ENCODE peak calls at places on chromosomes 11 and 22, in four cellular contexts. P, D, E and V are unnamed samples.

GRCh38 chr11:5339771-5340322 is 3.5 kb downstream of the OR51B5 start:
- DNase-seq in E (no peak), D (no peak), P (no peak), V (no peak)

GRCh38 chr22:44408227-44409192 is 89.5 kb downstream of the RTL6 start:
- DNase-seq in D (no peak), P (no peak), E (no peak), V (no peak)

GRCh38 chr11:120633630-120634374 is 122.3 kb downstream of the GRIK4 start:
- DNase-seq in E (no peak), D (no peak), P (no peak), V (no peak)

GRCh38 chr11:68750197-68750987 is 928 bp downstream of the TESMIN start:
- DNase-seq in E (peak), P (no peak), D (no peak), V (no peak)

GRCh38 chr22:33597274-33597985 is 322.8 kb downstream of the LARGE1 start:
- DNase-seq in D (no peak), E (no peak), P (no peak), V (no peak)

GRCh38 chr22:38754247-38755154 is 1.3 kb downstream of the SUN2 start:
- DNase-seq in D (peak), E (peak), P (peak), V (no peak)

GRCh38 chr11:110833033-110833484 is 120.8 kb upstream of the ARHGAP20 start:
- DNase-seq in E (no peak), P (peak), D (peak), V (no peak)

GRCh38 chr22:35883028-35883620 is 145.5 kb downstream of the RBFOX2 start:
- DNase-seq in D (peak), E (no peak), P (no peak), V (no peak)

GRCh38 chr11:122601131-122602125 is 54.1 kb upstream of the UBASH3B start:
- DNase-seq in E (no peak), P (no peak), D (peak), V (peak)

GRCh38 chr11:83610996-83611395 is 324.8 kb upstream of the CCDC90B start:
- DNase-seq in P (no peak), D (no peak), E (no peak), V (no peak)

GRCh38 chr11:125728969-125729368 is 17.1 kb upstream of the PATE1 start:
- DNase-seq in E (no peak), P (no peak), D (no peak), V (no peak)

GRCh38 chr11:1782831-1783724 is 19.4 kb upstream of the CTSD start:
- DNase-seq in E (no peak), D (no peak), P (no peak), V (peak)

GRCh38 chr22:23393721-23394320 is 186.3 kb downstream of the IGLL1 start:
- DNase-seq in D (no peak), P (no peak), E (peak), V (no peak)

GRCh38 chr11:90493379-90493778 is 270.5 kb upstream of the CHORDC1 start:
- DNase-seq in P (no peak), D (no peak), E (no peak), V (no peak)

GRCh38 chr11:74866557-74866956 is 82.3 kb downstream of the XRRA1 start:
- DNase-seq in P (no peak), E (no peak), D (no peak), V (no peak)

GRCh38 chr22:35299217-35299716 is 427 bp upstream of the TOM1 start:
- DNase-seq in E (no peak), P (no peak), D (peak), V (no peak)

GRCh38 chr22:16949561-16949960 is 58.5 kb downstream of the GAB4 start:
- DNase-seq in D (no peak), P (no peak), E (no peak), V (no peak)

GRCh38 chr11:2447253-2447950 is 2.6 kb downstream of the KCNQ1 start:
- DNase-seq in E (no peak), P (no peak), D (no peak), V (no peak)

GRCh38 chr22:41512421-41513194 is 31.7 kb downstream of the POLR3H start:
- DNase-seq in E (peak), P (no peak), D (peak), V (no peak)

GRCh38 chr22:44127353-44127752 is 53.4 kb upstream of the PARVG start:
- DNase-seq in P (no peak), D (peak), E (no peak), V (no peak)

GRCh38 chr22:43008921-43009320 is 6.0 kb downstream of the PACSIN2 start:
- DNase-seq in P (no peak), D (no peak), E (no peak), V (no peak)

GRCh38 chr11:11251394-11251970 is 101.6 kb downstream of the CSNK2A3 start:
- DNase-seq in P (no peak), E (no peak), D (no peak), V (no peak)

GRCh38 chr11:128324531-128325141 is 262.7 kb downstream of the ETS1 start:
- DNase-seq in E (no peak), D (no peak), P (no peak), V (no peak)

GRCh38 chr11:48028909-48029685 is 48.7 kb downstream of the PTPRJ start:
- DNase-seq in P (no peak), E (no peak), D (peak), V (no peak)

GRCh38 chr22:27413702-27414101 is 387.9 kb downstream of the MN1 start:
- DNase-seq in D (no peak), E (no peak), P (no peak), V (no peak)

GRCh38 chr11:46642627-46643335 is 25.4 kb downstream of the ATG13 start:
- DNase-seq in E (no peak), P (no peak), D (no peak), V (no peak)

GRCh38 chr11:103661185-103661584 is 375.3 kb upstream of the DDI1 start:
- DNase-seq in P (no peak), D (no peak), E (no peak), V (no peak)

GRCh38 chr22:26016916-26017315 is 152.3 kb upstream of the SEZ6L start:
- DNase-seq in D (no peak), E (no peak), P (no peak), V (no peak)

GRCh38 chr11:6437993-6438392 is 2.8 kb downstream of the HPX start:
- DNase-seq in E (no peak), D (no peak), P (no peak), V (no peak)
- TF ChIP-seq CTCF in E (no peak), D (no peak), P (no peak), V (no peak)

GRCh38 chr11:69982675-69983570 is 95.2 kb upstream of the ANO1 start:
- DNase-seq in P (no peak), D (no peak), E (no peak), V (no peak)

GRCh38 chr11:69984457-69985261 is 93.5 kb upstream of the ANO1 start:
- DNase-seq in E (no peak), P (no peak), D (no peak), V (no peak)

GRCh38 chr11:69983897-69984438 is 94.1 kb upstream of the ANO1 start:
- DNase-seq in D (no peak), P (no peak), E (no peak), V (no peak)

GRCh38 chr11:69985331-69985653 is 92.8 kb upstream of the ANO1 start:
- DNase-seq in D (no peak), P (no peak), E (no peak), V (no peak)

GRCh38 chr11:69983571-69983877 is 94.6 kb upstream of the ANO1 start:
- DNase-seq in E (no peak), P (no peak), D (no peak), V (no peak)
- H3K4me3 ChIP-seq in E (no peak), P (no peak), D (no peak), V (no peak)

DNA sequence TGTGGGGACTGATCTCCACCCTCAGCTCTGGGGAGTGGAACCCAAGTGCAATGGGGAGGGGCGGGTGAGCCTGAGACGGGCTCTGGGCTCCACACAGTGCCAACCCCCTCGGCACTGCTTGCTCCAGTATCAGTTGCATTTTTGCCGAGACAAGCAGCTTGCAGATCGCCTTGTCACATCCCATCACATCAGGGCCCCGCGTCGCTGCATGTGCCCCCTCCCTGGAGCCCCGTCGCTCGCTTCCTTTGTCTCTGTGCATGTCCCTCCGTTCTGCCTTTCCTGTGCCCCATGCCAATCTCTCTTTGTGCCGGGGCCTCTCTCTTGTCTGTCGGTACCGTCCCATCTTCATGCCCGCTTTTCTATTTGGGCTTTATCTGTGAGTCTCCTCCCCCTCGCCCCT is 202.1 kb downstream of the CEP164 start:
- DNase-seq in P (no peak), E (no peak), D (no peak), V (no peak)
- TF ChIP-seq CTCF in P (no peak), E (no peak), D (no peak), V (no peak)

DNA sequence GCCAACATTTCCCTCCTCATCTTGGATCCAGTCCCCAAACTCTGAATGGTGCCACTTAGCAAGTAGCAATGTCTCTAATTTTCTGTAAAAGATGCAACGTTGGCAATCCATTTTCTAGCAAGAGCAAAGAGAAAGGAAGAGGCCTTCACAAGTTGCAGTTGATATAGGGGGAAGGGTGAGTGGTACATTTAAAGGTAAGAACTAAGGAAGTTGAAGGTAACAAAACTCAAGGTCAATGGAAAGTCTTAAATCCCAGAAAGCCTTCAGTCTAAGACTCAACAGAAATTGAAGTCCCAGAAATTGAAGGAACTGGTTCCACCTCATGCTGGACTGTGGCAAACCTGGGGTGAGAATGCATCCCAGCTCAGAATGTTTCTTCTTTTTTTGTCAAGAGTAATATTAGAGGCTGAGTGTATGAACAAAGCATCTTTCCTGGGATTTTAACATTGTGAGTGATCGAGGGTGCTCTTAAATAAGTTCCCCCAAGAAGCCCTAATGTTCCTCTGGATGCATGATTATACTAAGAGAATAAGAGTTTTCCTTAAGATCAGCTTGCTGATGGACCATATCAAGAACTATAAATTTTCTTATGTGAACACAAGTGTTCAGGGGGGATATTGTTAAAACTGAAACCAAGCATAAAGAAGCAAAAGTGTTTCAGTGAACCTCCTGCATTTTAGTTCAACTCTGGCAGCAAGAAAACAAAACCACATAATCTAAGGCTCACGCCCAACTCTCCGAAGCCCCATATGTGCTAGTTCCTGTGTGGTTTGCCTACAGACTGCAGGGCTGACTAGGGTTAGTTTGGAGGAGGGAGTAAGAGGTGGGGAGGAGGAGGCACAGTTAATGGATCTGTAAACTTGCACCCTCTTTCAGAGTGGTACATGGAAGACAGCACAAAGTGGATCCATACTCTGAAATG is at the start of gene GRAP2:
- DNase-seq in P (no peak), E (no peak), D (no peak), V (no peak)
- H3K4me3 ChIP-seq in P (no peak), E (no peak), D (no peak), V (no peak)

GRCh38 chr11:70633610-70634009 is 235.3 kb downstream of the CTTN start:
- DNase-seq in D (no peak), E (no peak), P (no peak), V (no peak)

GRCh38 chr11:70640408-70640807 is 242.1 kb downstream of the CTTN start:
- DNase-seq in P (no peak), D (no peak), E (no peak), V (no peak)

GRCh38 chr11:70637186-70637800 is 239.0 kb downstream of the CTTN start:
- DNase-seq in P (no peak), E (no peak), D (no peak), V (no peak)

GRCh38 chr11:70637949-70638598 is 239.7 kb downstream of the CTTN start:
- DNase-seq in E (no peak), D (no peak), P (no peak), V (no peak)

GRCh38 chr11:70636659-70637058 is 238.3 kb downstream of the CTTN start:
- DNase-seq in E (no peak), P (no peak), D (no peak), V (no peak)
- TF ChIP-seq CTCF in E (no peak), P (no peak), D (no peak), V (no peak)